ENCODE peak calls at places on chromosome 5, in six cellular contexts. One of them, this sample, is unnamed.
A peak's percentile ranks its signal among the peaks of the same experiment; 100 is the strongest.

GRCh38 chr5:133251296-133252132 is 199.7 kb downstream of the HSPA4 start:
- DNase-seq in mesenchymal stem cell: no peak
- DNase-seq in pancreas: peak; percentile 56
- DNase-seq in effector memory CD4-positive, alpha-beta T cell: no peak
- DNase-seq in brain microvascular endothelial cell: no peak
- DNase-seq in CD8-positive, alpha-beta memory T cell: no peak
- DNase-seq in this sample: no peak

GRCh38 chr5:3899093-3899492 is 303.5 kb downstream of the IRX1 start:
- DNase-seq in mesenchymal stem cell: no peak
- DNase-seq in CD8-positive, alpha-beta memory T cell: no peak
- DNase-seq in pancreas: no peak
- DNase-seq in brain microvascular endothelial cell: no peak
- DNase-seq in effector memory CD4-positive, alpha-beta T cell: no peak
- DNase-seq in this sample: no peak

GRCh38 chr5:94463739-94464138 is 154.7 kb downstream of the KIAA0825 start:
- DNase-seq in mesenchymal stem cell: no peak
- DNase-seq in pancreas: no peak
- DNase-seq in brain microvascular endothelial cell: no peak
- DNase-seq in effector memory CD4-positive, alpha-beta T cell: no peak
- DNase-seq in CD8-positive, alpha-beta memory T cell: no peak
- DNase-seq in this sample: no peak

GRCh38 chr5:54207566-54207965 is 102.8 kb downstream of the ARL15 start:
- DNase-seq in CD8-positive, alpha-beta memory T cell: no peak
- DNase-seq in effector memory CD4-positive, alpha-beta T cell: no peak
- DNase-seq in pancreas: no peak
- DNase-seq in mesenchymal stem cell: no peak
- DNase-seq in brain microvascular endothelial cell: no peak
- DNase-seq in this sample: no peak

GRCh38 chr5:143484604-143485003 is 81.1 kb upstream of the NR3C1 start:
- DNase-seq in effector memory CD4-positive, alpha-beta T cell: no peak
- DNase-seq in pancreas: no peak
- DNase-seq in CD8-positive, alpha-beta memory T cell: no peak
- DNase-seq in mesenchymal stem cell: no peak
- DNase-seq in brain microvascular endothelial cell: no peak
- DNase-seq in this sample: no peak

GRCh38 chr5:88480245-88480644 is 211.6 kb upstream of the TMEM161B start:
- DNase-seq in brain microvascular endothelial cell: no peak
- DNase-seq in effector memory CD4-positive, alpha-beta T cell: no peak
- DNase-seq in CD8-positive, alpha-beta memory T cell: no peak
- DNase-seq in pancreas: no peak
- DNase-seq in mesenchymal stem cell: no peak
- DNase-seq in this sample: no peak

GRCh38 chr5:97266576-97266975 is 83.5 kb upstream of the RIOK2 start:
- DNase-seq in pancreas: no peak
- DNase-seq in brain microvascular endothelial cell: no peak
- DNase-seq in effector memory CD4-positive, alpha-beta T cell: no peak
- DNase-seq in mesenchymal stem cell: no peak
- DNase-seq in CD8-positive, alpha-beta memory T cell: no peak
- DNase-seq in this sample: no peak

GRCh38 chr5:96854067-96854466 is 22.2 kb upstream of the ERAP2 start:
- DNase-seq in pancreas: no peak
- DNase-seq in CD8-positive, alpha-beta memory T cell: no peak
- DNase-seq in mesenchymal stem cell: peak; percentile 69
- DNase-seq in brain microvascular endothelial cell: no peak
- DNase-seq in effector memory CD4-positive, alpha-beta T cell: no peak
- DNase-seq in this sample: no peak

GRCh38 chr5:142699105-142699720 is 13.3 kb upstream of the FGF1 start:
- DNase-seq in effector memory CD4-positive, alpha-beta T cell: peak; percentile 43
- DNase-seq in pancreas: peak; percentile 69
- DNase-seq in mesenchymal stem cell: peak; percentile 86
- DNase-seq in CD8-positive, alpha-beta memory T cell: peak; percentile 58
- DNase-seq in brain microvascular endothelial cell: peak; percentile 89
- DNase-seq in this sample: no peak

GRCh38 chr5:3145641-3146040 is 394.2 kb upstream of the IRX2 start:
- DNase-seq in mesenchymal stem cell: no peak
- DNase-seq in brain microvascular endothelial cell: no peak
- DNase-seq in effector memory CD4-positive, alpha-beta T cell: no peak
- DNase-seq in pancreas: no peak
- DNase-seq in CD8-positive, alpha-beta memory T cell: no peak
- DNase-seq in this sample: no peak

GRCh38 chr5:73122875-73123810 is 2.8 kb downstream of the TMEM171 start:
- DNase-seq in CD8-positive, alpha-beta memory T cell: no peak
- DNase-seq in mesenchymal stem cell: peak; percentile 42
- DNase-seq in effector memory CD4-positive, alpha-beta T cell: no peak
- DNase-seq in pancreas: no peak
- DNase-seq in brain microvascular endothelial cell: peak; percentile 53
- DNase-seq in this sample: no peak

GRCh38 chr5:102975457-102976182 is 144.3 kb downstream of the GIN1 start:
- DNase-seq in effector memory CD4-positive, alpha-beta T cell: no peak
- DNase-seq in brain microvascular endothelial cell: peak; percentile 37
- DNase-seq in CD8-positive, alpha-beta memory T cell: no peak
- DNase-seq in mesenchymal stem cell: peak; percentile 75
- DNase-seq in pancreas: no peak
- DNase-seq in this sample: no peak

GRCh38 chr5:54905246-54905770 is 80.1 kb downstream of the ESM1 start:
- DNase-seq in pancreas: no peak
- DNase-seq in mesenchymal stem cell: no peak
- DNase-seq in effector memory CD4-positive, alpha-beta T cell: no peak
- DNase-seq in CD8-positive, alpha-beta memory T cell: no peak
- DNase-seq in brain microvascular endothelial cell: no peak
- DNase-seq in this sample: no peak

GRCh38 chr5:175281714-175282113 is 162.3 kb downstream of the DRD1 start:
- DNase-seq in CD8-positive, alpha-beta memory T cell: no peak
- DNase-seq in mesenchymal stem cell: no peak
- DNase-seq in brain microvascular endothelial cell: no peak
- DNase-seq in effector memory CD4-positive, alpha-beta T cell: no peak
- DNase-seq in pancreas: no peak
- DNase-seq in this sample: no peak

GRCh38 chr5:103119067-103119764 is 722 bp downstream of the GIN1 start:
- DNase-seq in effector memory CD4-positive, alpha-beta T cell: no peak
- DNase-seq in brain microvascular endothelial cell: no peak
- DNase-seq in CD8-positive, alpha-beta memory T cell: no peak
- DNase-seq in pancreas: no peak
- DNase-seq in mesenchymal stem cell: no peak
- DNase-seq in this sample: no peak

GRCh38 chr5:22549876-22550671 is 303.1 kb downstream of the CDH12 start:
- DNase-seq in pancreas: no peak
- DNase-seq in brain microvascular endothelial cell: no peak
- DNase-seq in CD8-positive, alpha-beta memory T cell: no peak
- DNase-seq in effector memory CD4-positive, alpha-beta T cell: no peak
- DNase-seq in mesenchymal stem cell: no peak
- DNase-seq in this sample: no peak

GRCh38 chr5:72673623-72674022 is 142.8 kb upstream of the TNPO1 start:
- DNase-seq in effector memory CD4-positive, alpha-beta T cell: no peak
- DNase-seq in pancreas: no peak
- DNase-seq in CD8-positive, alpha-beta memory T cell: no peak
- DNase-seq in brain microvascular endothelial cell: no peak
- DNase-seq in mesenchymal stem cell: no peak
- DNase-seq in this sample: no peak

GRCh38 chr5:103207653-103208052 is 50.9 kb upstream of the MACIR start:
- DNase-seq in pancreas: no peak
- DNase-seq in CD8-positive, alpha-beta memory T cell: no peak
- DNase-seq in mesenchymal stem cell: peak; percentile 12
- DNase-seq in effector memory CD4-positive, alpha-beta T cell: no peak
- DNase-seq in brain microvascular endothelial cell: no peak
- DNase-seq in this sample: no peak

GRCh38 chr5:27158775-27159174 is 120.4 kb upstream of the CDH9 start:
- DNase-seq in brain microvascular endothelial cell: no peak
- DNase-seq in mesenchymal stem cell: no peak
- DNase-seq in effector memory CD4-positive, alpha-beta T cell: no peak
- DNase-seq in CD8-positive, alpha-beta memory T cell: no peak
- DNase-seq in pancreas: no peak
- DNase-seq in this sample: peak; percentile 33

GRCh38 chr5:493758-494157 is 30.5 kb downstream of the SLC9A3 start:
- DNase-seq in pancreas: no peak
- DNase-seq in effector memory CD4-positive, alpha-beta T cell: no peak
- DNase-seq in mesenchymal stem cell: no peak
- DNase-seq in CD8-positive, alpha-beta memory T cell: no peak
- DNase-seq in brain microvascular endothelial cell: no peak
- DNase-seq in this sample: no peak

GRCh38 chr5:59025734-59026133 is 442.9 kb downstream of the RAB3C start:
- DNase-seq in effector memory CD4-positive, alpha-beta T cell: no peak
- DNase-seq in brain microvascular endothelial cell: no peak
- DNase-seq in CD8-positive, alpha-beta memory T cell: no peak
- DNase-seq in mesenchymal stem cell: no peak
- DNase-seq in pancreas: no peak
- DNase-seq in this sample: no peak

GRCh38 chr5:127909821-127910220 is 173.7 kb upstream of the SLC12A2 start:
- DNase-seq in effector memory CD4-positive, alpha-beta T cell: no peak
- DNase-seq in pancreas: no peak
- DNase-seq in brain microvascular endothelial cell: no peak
- DNase-seq in CD8-positive, alpha-beta memory T cell: no peak
- DNase-seq in mesenchymal stem cell: no peak
- DNase-seq in this sample: no peak

GRCh38 chr5:58984009-58984525 is 401.2 kb downstream of the RAB3C start:
- DNase-seq in effector memory CD4-positive, alpha-beta T cell: no peak
- DNase-seq in pancreas: no peak
- DNase-seq in CD8-positive, alpha-beta memory T cell: no peak
- DNase-seq in brain microvascular endothelial cell: no peak
- DNase-seq in mesenchymal stem cell: no peak
- DNase-seq in this sample: no peak

GRCh38 chr5:135546912-135547311 is 11.1 kb upstream of the NEUROG1 start:
- DNase-seq in brain microvascular endothelial cell: no peak
- DNase-seq in CD8-positive, alpha-beta memory T cell: no peak
- DNase-seq in pancreas: no peak
- DNase-seq in effector memory CD4-positive, alpha-beta T cell: no peak
- DNase-seq in mesenchymal stem cell: no peak
- DNase-seq in this sample: no peak

GRCh38 chr5:135545115-135545514 is 9.4 kb upstream of the NEUROG1 start:
- DNase-seq in brain microvascular endothelial cell: no peak
- DNase-seq in pancreas: no peak
- DNase-seq in mesenchymal stem cell: no peak
- DNase-seq in CD8-positive, alpha-beta memory T cell: no peak
- DNase-seq in effector memory CD4-positive, alpha-beta T cell: no peak
- DNase-seq in this sample: no peak

GRCh38 chr5:135547590-135548254 is 12.0 kb upstream of the NEUROG1 start:
- DNase-seq in brain microvascular endothelial cell: no peak
- DNase-seq in mesenchymal stem cell: no peak
- DNase-seq in effector memory CD4-positive, alpha-beta T cell: no peak
- DNase-seq in pancreas: no peak
- DNase-seq in CD8-positive, alpha-beta memory T cell: no peak
- DNase-seq in this sample: no peak

GRCh38 chr5:135544666-135545045 is 8.9 kb upstream of the NEUROG1 start:
- DNase-seq in CD8-positive, alpha-beta memory T cell: no peak
- DNase-seq in effector memory CD4-positive, alpha-beta T cell: no peak
- DNase-seq in pancreas: no peak
- DNase-seq in brain microvascular endothelial cell: no peak
- DNase-seq in mesenchymal stem cell: no peak
- DNase-seq in this sample: no peak

DNA sequence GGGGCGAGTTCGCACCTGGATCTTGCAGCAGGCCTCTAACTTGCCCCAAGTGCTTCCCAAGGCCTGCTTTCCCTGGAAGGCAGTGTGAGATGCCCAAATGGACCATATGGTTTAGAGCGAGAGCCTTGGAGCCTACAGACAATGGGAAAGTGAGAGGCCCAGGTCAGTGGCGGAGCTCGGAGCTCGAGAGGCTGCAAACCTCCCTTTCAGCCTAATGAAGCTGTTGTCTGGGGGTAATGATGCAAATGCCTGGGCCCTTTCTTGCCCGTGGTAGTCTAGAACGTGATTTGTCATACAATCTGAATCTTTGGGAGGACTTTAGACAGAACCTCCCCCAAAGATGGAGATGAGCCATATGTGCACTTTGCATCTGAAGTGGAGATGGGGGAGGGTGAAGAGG is 10.2 kb upstream of the NEUROG1 start:
- DNase-seq in mesenchymal stem cell: no peak
- DNase-seq in CD8-positive, alpha-beta memory T cell: no peak
- DNase-seq in pancreas: no peak
- DNase-seq in brain microvascular endothelial cell: no peak
- DNase-seq in effector memory CD4-positive, alpha-beta T cell: no peak
- DNase-seq in this sample: no peak
- H3K27ac ChIP-seq in mesenchymal stem cell: no peak overlapping the region
- H3K27ac ChIP-seq in CD8-positive, alpha-beta memory T cell: no peak overlapping the region
- H3K27ac ChIP-seq in pancreas: no peak overlapping the region
- H3K27ac ChIP-seq in brain microvascular endothelial cell: no peak overlapping the region
- H3K27ac ChIP-seq in effector memory CD4-positive, alpha-beta T cell: no peak overlapping the region
- H3K27ac ChIP-seq in this sample: no peak overlapping the region

GRCh38 chr5:158951951-158952545 is 147.7 kb downstream of the EBF1 start:
- DNase-seq in mesenchymal stem cell: no peak
- DNase-seq in brain microvascular endothelial cell: no peak
- DNase-seq in pancreas: no peak
- DNase-seq in CD8-positive, alpha-beta memory T cell: no peak
- DNase-seq in effector memory CD4-positive, alpha-beta T cell: no peak
- DNase-seq in this sample: no peak
- H3K27ac ChIP-seq in mesenchymal stem cell: no peak overlapping the region
- H3K27ac ChIP-seq in brain microvascular endothelial cell: no peak overlapping the region
- H3K27ac ChIP-seq in pancreas: no peak overlapping the region
- H3K27ac ChIP-seq in CD8-positive, alpha-beta memory T cell: no peak overlapping the region
- H3K27ac ChIP-seq in effector memory CD4-positive, alpha-beta T cell: no peak overlapping the region
- H3K27ac ChIP-seq in this sample: no peak overlapping the region

GRCh38 chr5:154783774-154784460 is 28.7 kb downstream of the LARP1 start:
- DNase-seq in brain microvascular endothelial cell: peak; percentile 43
- DNase-seq in CD8-positive, alpha-beta memory T cell: no peak
- DNase-seq in pancreas: no peak
- DNase-seq in mesenchymal stem cell: no peak
- DNase-seq in effector memory CD4-positive, alpha-beta T cell: no peak
- DNase-seq in this sample: no peak

GRCh38 chr5:154782812-154783592 is 27.8 kb downstream of the LARP1 start:
- DNase-seq in mesenchymal stem cell: no peak
- DNase-seq in pancreas: no peak
- DNase-seq in brain microvascular endothelial cell: no peak
- DNase-seq in CD8-positive, alpha-beta memory T cell: no peak
- DNase-seq in effector memory CD4-positive, alpha-beta T cell: no peak
- DNase-seq in this sample: no peak

GRCh38 chr5:154786414-154786813 is 31.2 kb downstream of the LARP1 start:
- DNase-seq in CD8-positive, alpha-beta memory T cell: no peak
- DNase-seq in mesenchymal stem cell: peak; percentile 40
- DNase-seq in pancreas: no peak
- DNase-seq in effector memory CD4-positive, alpha-beta T cell: no peak
- DNase-seq in brain microvascular endothelial cell: peak; percentile 53
- DNase-seq in this sample: no peak

GRCh38 chr5:154782326-154782725 is 27.1 kb downstream of the LARP1 start:
- DNase-seq in mesenchymal stem cell: no peak
- DNase-seq in CD8-positive, alpha-beta memory T cell: no peak
- DNase-seq in pancreas: peak; percentile 38
- DNase-seq in effector memory CD4-positive, alpha-beta T cell: no peak
- DNase-seq in brain microvascular endothelial cell: no peak
- DNase-seq in this sample: no peak

GRCh38 chr5:154784856-154785255 is 29.7 kb downstream of the LARP1 start:
- DNase-seq in effector memory CD4-positive, alpha-beta T cell: no peak
- DNase-seq in brain microvascular endothelial cell: no peak
- DNase-seq in CD8-positive, alpha-beta memory T cell: no peak
- DNase-seq in pancreas: no peak
- DNase-seq in mesenchymal stem cell: no peak
- DNase-seq in this sample: no peak
- H3K27ac ChIP-seq in effector memory CD4-positive, alpha-beta T cell: no peak overlapping the region
- H3K27ac ChIP-seq in brain microvascular endothelial cell: no peak overlapping the region
- H3K27ac ChIP-seq in CD8-positive, alpha-beta memory T cell: no peak overlapping the region
- H3K27ac ChIP-seq in pancreas: no peak overlapping the region
- H3K27ac ChIP-seq in mesenchymal stem cell: no peak overlapping the region
- H3K27ac ChIP-seq in this sample: no peak overlapping the region

DNA sequence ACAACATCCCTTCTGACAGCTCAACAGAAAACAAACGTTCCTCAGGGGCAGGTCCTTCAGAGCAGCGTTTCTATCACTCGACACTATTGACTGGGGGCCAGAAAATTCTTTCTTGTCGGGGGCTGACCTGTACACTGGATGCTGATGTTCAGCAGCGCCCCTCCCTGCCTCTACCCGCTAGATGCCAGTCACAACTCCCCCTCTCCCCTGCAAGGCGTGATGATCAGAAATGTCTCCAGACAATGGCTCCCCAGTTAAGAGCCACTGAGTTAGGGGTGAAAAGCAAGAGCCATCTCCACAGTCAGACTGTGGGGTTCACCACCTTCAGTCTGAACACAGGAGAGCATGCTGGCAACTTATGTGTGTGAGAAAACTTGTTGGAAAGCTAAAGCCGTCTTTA is 39.8 kb downstream of the SERINC5 start:
- DNase-seq in effector memory CD4-positive, alpha-beta T cell: no peak
- DNase-seq in CD8-positive, alpha-beta memory T cell: no peak
- DNase-seq in mesenchymal stem cell: no peak
- DNase-seq in brain microvascular endothelial cell: no peak
- DNase-seq in pancreas: no peak
- DNase-seq in this sample: no peak
- H3K27ac ChIP-seq in effector memory CD4-positive, alpha-beta T cell: peak overlapping the region; percentile 3
- H3K27ac ChIP-seq in CD8-positive, alpha-beta memory T cell: no peak overlapping the region
- H3K27ac ChIP-seq in mesenchymal stem cell: no peak overlapping the region
- H3K27ac ChIP-seq in brain microvascular endothelial cell: no peak overlapping the region
- H3K27ac ChIP-seq in pancreas: no peak overlapping the region
- H3K27ac ChIP-seq in this sample: no peak overlapping the region

This sample was measured in epithelial cell of prostate.